ENCODE peak calls at places on chromosomes 11 and 22, in eight cellular contexts. X is pancreas, C is foreskin fibroblast, Z is psoas muscle, A is mammary epithelial cell, W is sigmoid colon, O is AG10803, H is breast epithelium. N is an unnamed sample.

GRCh38 chr11:44475114-44475686 is 90.3 kb upstream of the CD82 start:
- DNase-seq in X (no peak), C (no peak), Z (no peak), A (no peak), W (no peak), O (no peak), H (no peak), N (no peak)

GRCh38 chr22:50531546-50532352 is 1.9 kb upstream of the TYMP start:
- DNase-seq in X (peak), C (no peak), Z (peak), A (no peak), W (peak), O (peak), H (peak), N (no peak)

GRCh38 chr22:50260801-50261614 is 475 bp downstream of the MAPK12 start:
- DNase-seq in X (no peak), C (peak), Z (no peak), A (peak), W (no peak), O (peak), H (no peak), N (no peak)

GRCh38 chr11:70824590-70825300 is 426.4 kb downstream of the CTTN start:
- DNase-seq in X (no peak), C (no peak), Z (no peak), A (no peak), W (no peak), O (no peak), H (no peak), N (no peak)

GRCh38 chr11:117927926-117928325 is 1.3 kb downstream of the TMPRSS13 start:
- DNase-seq in X (no peak), C (no peak), Z (no peak), A (no peak), W (no peak), O (no peak), H (no peak), N (no peak)

GRCh38 chr11:69808708-69809107 is 10.5 kb downstream of the FGF3 start:
- DNase-seq in X (no peak), C (no peak), Z (no peak), A (no peak), W (no peak), O (peak), H (no peak), N (no peak)

GRCh38 chr22:23104109-23104971 is 34.0 kb downstream of the GNAZ start:
- DNase-seq in X (no peak), C (no peak), Z (no peak), A (no peak), W (no peak), O (no peak), H (no peak), N (no peak)

GRCh38 chr22:43060213-43060612 is 29.0 kb downstream of the TTLL1 start:
- DNase-seq in X (no peak), C (no peak), Z (no peak), A (no peak), W (no peak), O (no peak), H (no peak), N (no peak)

GRCh38 chr11:119024430-119025098 is 6.0 kb downstream of the TRAPPC4 start:
- DNase-seq in X (peak), C (no peak), Z (no peak), A (no peak), W (peak), O (no peak), H (no peak), N (no peak)

GRCh38 chr11:65043881-65044501 is 3.0 kb downstream of the SAC3D1 start:
- DNase-seq in X (no peak), C (peak), Z (peak), A (peak), W (peak), O (peak), H (no peak), N (peak)

DNA sequence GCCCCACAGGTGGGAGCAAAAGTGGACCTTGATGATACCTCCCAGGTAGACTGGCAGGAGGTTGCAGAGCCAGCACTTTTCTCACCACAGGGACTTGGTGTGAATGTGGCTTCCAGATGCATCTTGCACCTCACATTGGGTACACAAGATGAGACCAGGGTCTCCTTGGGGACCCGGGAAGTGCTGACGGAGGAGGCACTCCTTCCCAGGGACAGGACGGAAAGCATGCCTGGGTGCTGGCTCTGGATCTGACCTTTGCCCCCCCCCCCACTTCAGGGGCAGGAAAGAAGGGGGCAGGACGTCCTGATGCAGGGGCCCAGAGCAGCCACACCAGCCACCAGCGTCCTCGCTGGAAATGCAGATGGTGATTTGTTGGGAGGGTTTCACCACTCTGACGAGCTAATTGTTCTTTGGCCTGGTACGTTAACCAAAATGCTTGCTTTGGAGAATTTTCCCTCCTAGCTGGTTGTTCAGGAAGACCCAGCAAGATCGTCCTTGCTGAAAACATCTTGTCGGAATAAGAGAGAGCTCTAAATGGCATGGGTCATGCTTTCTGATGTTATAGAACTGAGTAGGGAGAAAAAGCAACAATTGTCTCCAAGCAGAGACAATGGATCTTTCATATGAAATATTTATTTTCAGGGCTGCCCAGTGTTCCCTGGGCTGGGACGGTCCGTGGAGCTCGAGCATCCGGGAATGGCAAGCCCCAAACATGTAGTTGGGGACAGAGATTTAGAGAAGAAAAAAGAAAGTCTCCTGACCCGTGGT is 74.4 kb upstream of the PPARA start:
- DNase-seq in X (peak), C (no peak), Z (peak), A (peak), W (peak), O (no peak), H (peak), N (no peak)
- H3K4me3 ChIP-seq in X (peak), C (peak), Z (peak), A (peak), W (peak), O (peak), H (peak), N (peak)

GRCh38 chr11:96123301-96123700 is 199.4 kb upstream of the MTMR2 start:
- DNase-seq in X (no peak), C (no peak), Z (no peak), A (no peak), W (no peak), O (no peak), H (no peak), N (no peak)

GRCh38 chr11:96119211-96119610 is 195.3 kb upstream of the MTMR2 start:
- DNase-seq in X (no peak), C (no peak), Z (no peak), A (no peak), W (no peak), O (no peak), H (no peak), N (no peak)

GRCh38 chr11:96125400-96125799 is 201.5 kb upstream of the MTMR2 start:
- DNase-seq in X (no peak), C (no peak), Z (no peak), A (no peak), W (no peak), O (no peak), H (no peak), N (no peak)

GRCh38 chr11:96124155-96124554 is 200.2 kb upstream of the MTMR2 start:
- DNase-seq in X (no peak), C (no peak), Z (no peak), A (peak), W (no peak), O (no peak), H (no peak), N (no peak)

DNA sequence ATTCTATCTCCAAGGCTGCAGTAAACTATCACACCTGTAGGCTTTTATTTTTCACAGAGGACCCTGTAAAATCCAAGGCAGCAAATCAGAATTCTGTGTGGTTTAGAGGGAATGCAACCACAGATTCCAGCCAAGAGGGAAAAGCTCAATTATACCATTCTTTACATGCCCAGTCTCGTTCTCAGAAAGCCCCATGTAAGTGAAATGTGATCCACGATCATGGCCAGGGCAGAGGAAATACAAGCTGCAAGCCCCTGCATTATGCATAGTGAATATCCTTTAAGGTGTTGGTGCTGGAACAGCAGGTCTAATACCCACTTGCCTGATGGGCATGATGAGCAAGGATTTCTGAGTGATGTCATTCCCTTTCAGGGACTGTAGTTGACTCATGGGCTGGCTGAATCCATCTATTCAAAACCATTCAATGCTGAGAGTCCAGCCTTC is 198.7 kb upstream of the MTMR2 start:
- DNase-seq in X (no peak), C (no peak), Z (no peak), A (peak), W (no peak), O (no peak), H (no peak), N (no peak)
- TF ChIP-seq CTCF in X (no peak), C (no peak), Z (no peak), A (peak), W (no peak), O (no peak), H (peak), N (no peak)

DNA sequence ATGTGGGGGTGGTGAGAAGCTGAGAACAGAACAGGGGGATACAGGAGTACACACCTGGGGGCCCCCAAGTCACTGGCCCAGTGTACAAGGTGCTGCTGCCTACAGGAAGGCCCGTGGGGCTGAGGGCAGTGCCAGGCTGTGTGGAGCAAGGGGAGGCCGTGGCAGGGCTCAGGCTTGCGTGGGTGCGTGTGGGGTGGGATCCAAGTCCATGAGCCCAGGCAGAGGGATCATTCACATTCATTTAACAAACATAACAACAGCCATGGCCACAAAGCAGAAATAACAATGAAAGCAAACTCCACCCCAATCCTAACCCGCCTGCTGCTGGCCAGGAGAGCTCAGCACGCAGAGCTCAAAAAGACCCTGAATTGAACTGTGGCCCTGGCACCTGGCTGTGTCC is 17.1 kb upstream of the SCGB1A1 start:
- DNase-seq in X (peak), C (no peak), Z (no peak), A (no peak), W (no peak), O (no peak), H (no peak), N (no peak)
- H3K4me3 ChIP-seq in X (no peak), C (no peak), Z (no peak), A (no peak), W (no peak), O (peak), H (no peak), N (no peak)

DNA sequence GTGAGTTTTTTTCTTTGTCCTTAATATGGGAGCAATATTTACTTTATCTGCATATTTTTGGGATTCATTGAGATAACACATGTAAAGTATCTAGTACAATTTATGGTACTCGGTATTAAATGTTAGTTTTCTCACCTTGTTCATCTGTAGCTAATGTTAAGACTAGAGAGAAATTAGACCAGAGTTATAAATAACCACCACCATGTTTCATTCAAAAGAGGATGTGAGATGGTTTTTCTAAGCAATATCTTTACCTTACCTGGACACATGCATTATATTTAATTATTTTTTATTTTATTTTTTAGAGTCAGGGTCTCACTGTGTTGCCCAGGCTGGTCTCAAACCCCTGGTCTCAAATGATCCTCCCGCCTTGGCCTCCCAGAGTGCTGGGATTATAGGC is 18.4 kb downstream of the ARHGAP42 start:
- DNase-seq in X (no peak), C (no peak), Z (no peak), A (no peak), W (no peak), O (no peak), H (no peak), N (no peak)
- TF ChIP-seq CTCF in X (no peak), C (no peak), Z (no peak), A (no peak), W (no peak), O (no peak), H (no peak), N (no peak)

N was measured in LNCaP clone FGC.